ENCODE peak calls at places on chromosomes 13 and 19, in eight cellular contexts. L is AG09309, S is mucosa of descending colon, P is colonic mucosa, R is left ventricle myocardium inferior, X is body of pancreas, Z is right atrium auricular region, V is choroid plexus epithelial cell. G is an unnamed sample.

GRCh38 chr13:36124236-36124822 is 6.9 kb downstream of the DCLK1 start:
- DNase-seq in L (peak), S (no peak), P (no peak), R (no peak), X (no peak), Z (no peak), V (peak), G (no peak)

GRCh38 chr13:37526710-37527446 is 71.7 kb downstream of the POSTN start:
- DNase-seq in L (peak), S (no peak), P (no peak), R (no peak), X (no peak), Z (no peak), V (peak), G (no peak)

GRCh38 chr19:1619703-1620102 is 14.4 kb upstream of the UQCR11 start:
- DNase-seq in L (no peak), S (no peak), P (no peak), R (no peak), X (no peak), Z (no peak), V (no peak), G (no peak)

GRCh38 chr13:37868691-37869505 is 674 bp downstream of the TRPC4 start:
- DNase-seq in L (no peak), S (no peak), P (no peak), R (no peak), X (no peak), Z (no peak), V (peak), G (no peak)

GRCh38 chr13:24627090-24627714 is 53.0 kb upstream of the ATP12A start:
- DNase-seq in L (no peak), S (no peak), P (peak), R (no peak), X (peak), Z (no peak), V (no peak), G (peak)

GRCh38 chr13:48829536-48829935 is 146.2 kb upstream of the FNDC3A start:
- DNase-seq in L (no peak), S (no peak), P (no peak), R (no peak), X (no peak), Z (no peak), V (no peak), G (no peak)

GRCh38 chr13:106532111-106532929 is 3.1 kb downstream of the EFNB2 start:
- DNase-seq in L (no peak), S (no peak), P (peak), R (no peak), X (no peak), Z (no peak), V (peak), G (peak)

GRCh38 chr13:48505597-48506091 is 27.2 kb downstream of the RCBTB2 start:
- DNase-seq in L (peak), S (no peak), P (no peak), R (no peak), X (no peak), Z (no peak), V (no peak), G (peak)

GRCh38 chr13:50615234-50615633 is 228.3 kb downstream of the DLEU7 start:
- DNase-seq in L (no peak), S (no peak), P (no peak), R (no peak), X (no peak), Z (no peak), V (no peak), G (no peak)

GRCh38 chr19:10259162-10259905 is 7.3 kb downstream of the MRPL4 start:
- DNase-seq in L (peak), S (peak), P (peak), R (peak), X (peak), Z (peak), V (peak), G (peak)

GRCh38 chr13:72970956-72971355 is 87.8 kb upstream of the KLF5 start:
- DNase-seq in L (peak), S (no peak), P (no peak), R (no peak), X (no peak), Z (no peak), V (peak), G (peak)

GRCh38 chr13:71056581-71056980 is 810.4 kb downstream of the DACH1 start:
- DNase-seq in L (no peak), S (no peak), P (no peak), R (no peak), X (no peak), Z (no peak), V (no peak), G (no peak)

GRCh38 chr19:33502991-33503790 is 18.4 kb downstream of the PEPD start:
- DNase-seq in L (no peak), S (no peak), P (no peak), R (no peak), X (no peak), Z (no peak), V (no peak), G (no peak)

GRCh38 chr19:10603084-10603872 is 16.2 kb upstream of the AP1M2 start:
- DNase-seq in L (no peak), S (peak), P (peak), R (peak), X (peak), Z (peak), V (peak), G (no peak)

GRCh38 chr13:111160648-111161047 is 45.5 kb downstream of the ARHGEF7 start:
- DNase-seq in L (no peak), S (no peak), P (no peak), R (no peak), X (no peak), Z (no peak), V (no peak), G (no peak)

GRCh38 chr13:106424805-106425204 is 110.7 kb downstream of the EFNB2 start:
- DNase-seq in L (no peak), S (no peak), P (no peak), R (no peak), X (no peak), Z (no peak), V (no peak), G (peak)

GRCh38 chr19:35468637-35469036 is 20.6 kb downstream of the FFAR2 start:
- DNase-seq in L (no peak), S (peak), P (peak), R (peak), X (peak), Z (no peak), V (peak), G (peak)

GRCh38 chr19:35582760-35583159 is 3.2 kb upstream of the PMIS2 start:
- DNase-seq in L (no peak), S (no peak), P (no peak), R (no peak), X (no peak), Z (no peak), V (no peak), G (no peak)

GRCh38 chr19:47024502-47024901 is 4.9 kb downstream of the NPAS1 start:
- DNase-seq in L (no peak), S (no peak), P (no peak), R (no peak), X (no peak), Z (no peak), V (no peak), G (no peak)

GRCh38 chr19:43553656-43554055 is 20.7 kb downstream of the ZNF575 start:
- DNase-seq in L (no peak), S (no peak), P (no peak), R (no peak), X (no peak), Z (no peak), V (no peak), G (no peak)

GRCh38 chr13:72541674-72542073 is 185.8 kb downstream of the MZT1 start:
- DNase-seq in L (no peak), S (no peak), P (no peak), R (no peak), X (no peak), Z (no peak), V (no peak), G (peak)

GRCh38 chr13:25018729-25019115 is 77.2 kb upstream of the PABPC3 start:
- DNase-seq in L (no peak), S (no peak), P (peak), R (no peak), X (no peak), Z (no peak), V (no peak), G (no peak)

GRCh38 chr19:54256250-54257115 is 590 bp downstream of the LILRB5 start:
- DNase-seq in L (no peak), S (no peak), P (no peak), R (no peak), X (no peak), Z (peak), V (no peak), G (no peak)

GRCh38 chr13:37640499-37640898 is 41.9 kb upstream of the POSTN start:
- DNase-seq in L (peak), S (no peak), P (no peak), R (no peak), X (no peak), Z (no peak), V (peak), G (peak)

GRCh38 chr19:57512845-57513244 is 13.1 kb downstream of the ZNF773 start:
- DNase-seq in L (no peak), S (no peak), P (no peak), R (no peak), X (no peak), Z (no peak), V (peak), G (no peak)

GRCh38 chr19:45569619-45570421 is 14.8 kb downstream of the OPA3 start:
- DNase-seq in L (no peak), S (peak), P (peak), R (peak), X (peak), Z (no peak), V (peak), G (peak)

GRCh38 chr13:48155850-48156249 is 60.9 kb upstream of the MED4 start:
- DNase-seq in L (peak), S (no peak), P (no peak), R (no peak), X (no peak), Z (no peak), V (peak), G (peak)

GRCh38 chr19:6828698-6829633 is 56.5 kb downstream of the VAV1 start:
- DNase-seq in L (no peak), S (no peak), P (no peak), R (no peak), X (no peak), Z (no peak), V (no peak), G (peak)

GRCh38 chr19:3606174-3606689 is 443 bp downstream of the TBXA2R start:
- DNase-seq in L (no peak), S (peak), P (peak), R (no peak), X (peak), Z (no peak), V (no peak), G (no peak)

GRCh38 chr19:281992-282391 is 9.2 kb downstream of the PLPP2 start:
- DNase-seq in L (no peak), S (no peak), P (no peak), R (no peak), X (no peak), Z (peak), V (no peak), G (no peak)
- TF ChIP-seq CTCF in L (no peak), S (no peak), P (no peak), R (no peak), X (no peak), Z (no peak), V (peak), G (no peak)

DNA sequence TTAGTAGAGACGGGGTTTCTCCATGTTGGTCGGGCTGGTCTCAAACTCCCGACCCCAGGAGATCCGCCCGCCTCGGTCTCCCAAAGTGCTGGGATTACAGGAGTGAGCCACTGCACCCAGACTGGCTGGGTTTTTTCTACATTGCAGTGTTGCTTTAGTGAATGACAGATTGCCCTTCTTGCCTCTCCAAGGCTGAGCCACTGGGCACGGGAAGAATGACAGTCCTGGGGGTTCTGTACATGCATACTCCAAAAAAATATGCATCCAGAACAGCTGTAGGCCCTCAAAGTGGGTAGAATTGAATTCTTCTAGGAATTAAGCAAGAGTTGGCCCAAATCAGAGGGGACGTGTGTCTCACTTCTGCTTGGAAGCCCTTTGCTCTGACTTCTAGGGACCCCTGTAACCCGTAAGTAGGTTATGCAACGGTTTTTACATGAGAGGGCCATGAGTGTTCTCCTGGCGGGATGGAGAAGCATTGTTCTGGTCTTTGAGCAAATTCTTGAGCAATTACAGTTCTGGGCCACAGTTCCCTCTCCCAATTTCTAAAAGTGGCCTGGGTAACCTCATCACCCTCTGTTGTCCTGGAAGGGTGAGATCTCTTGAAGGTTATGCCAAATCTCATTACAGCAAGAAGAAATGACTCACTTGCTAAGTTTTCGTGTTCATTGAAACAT is 3.6 kb downstream of the ACTN4 start:
- DNase-seq in L (no peak), S (peak), P (no peak), R (no peak), X (no peak), Z (peak), V (peak), G (peak)
- H3K4me3 ChIP-seq in L (no peak), S (no peak), P (peak), R (peak), X (no peak), Z (peak), V (no peak), G (peak)

GRCh38 chr19:48321622-48322591 is 3.4 kb upstream of the EMP3 start:
- DNase-seq in L (peak), S (peak), P (peak), R (peak), X (peak), Z (peak), V (peak), G (peak)
- TF ChIP-seq CTCF in L (no peak), S (peak), P (no peak), R (no peak), X (peak), Z (no peak), V (no peak), G (no peak)

GRCh38 chr13:97307882-97308624 is 85.9 kb downstream of the MBNL2 start:
- DNase-seq in L (no peak), S (no peak), P (no peak), R (peak), X (peak), Z (no peak), V (peak), G (peak)
- H3K4me3 ChIP-seq in L (no peak), S (no peak), P (no peak), R (no peak), X (no peak), Z (no peak), V (no peak), G (no peak)

DNA sequence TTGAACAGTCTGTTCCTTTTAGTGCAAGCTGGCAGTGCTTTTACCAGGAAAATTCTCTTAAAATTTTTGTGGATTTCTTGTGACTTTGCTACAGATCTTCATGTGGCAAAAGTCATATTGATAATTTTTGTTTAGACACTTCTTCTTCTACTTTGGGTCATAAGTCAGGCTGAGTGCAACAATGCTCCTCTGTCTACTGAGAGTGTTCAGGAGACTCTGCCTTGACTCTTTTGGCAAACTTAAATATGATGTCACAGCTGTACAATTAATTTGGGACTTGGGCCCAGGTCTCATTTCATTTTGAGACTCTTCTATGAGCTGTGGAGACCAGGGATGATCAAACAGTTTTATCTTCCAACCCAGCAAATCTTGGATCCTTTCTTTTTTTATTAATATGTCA is 19.7 kb upstream of the IPO5 start:
- DNase-seq in L (no peak), S (no peak), P (no peak), R (no peak), X (no peak), Z (no peak), V (no peak), G (no peak)
- TF ChIP-seq CTCF in L (no peak), S (no peak), P (no peak), R (no peak), X (no peak), Z (no peak), V (no peak), G (no peak)

GRCh38 chr19:18790566-18791314 is at the start of gene COMP:
- DNase-seq in L (no peak), S (no peak), P (no peak), R (no peak), X (no peak), Z (no peak), V (no peak), G (no peak)
- H3K4me3 ChIP-seq in L (peak), S (no peak), P (no peak), R (peak), X (no peak), Z (no peak), V (no peak), G (no peak)

GRCh38 chr13:31161583-31162150 is at the start of gene HSPH1:
- DNase-seq in L (peak), S (peak), P (peak), R (peak), X (peak), Z (peak), V (peak), G (peak)
- TF ChIP-seq CTCF in L (peak), S (peak), P (no peak), R (peak), X (no peak), Z (no peak), V (peak), G (peak)

G was measured in epithelial cell of esophagus.